ENCODE peak calls at places on chromosomes 6 and 20, in five cellular contexts. One of them, this sample, is unnamed.
A peak's percentile ranks its signal among the peaks of the same experiment; 100 is the strongest.

GRCh38 chr6:13339863-13340635 is 11.7 kb upstream of the TBC1D7 start:
- DNase-seq in mesothelial cell of epicardium: no peak
- DNase-seq in cardiac fibroblast: no peak
- DNase-seq in hippocampal formation: no peak
- DNase-seq in ascending aorta: no peak
- DNase-seq in this sample: no peak

GRCh38 chr20:46057856-46058655 is 29.0 kb downstream of the SLC12A5 start:
- DNase-seq in mesothelial cell of epicardium: no peak
- DNase-seq in cardiac fibroblast: peak; percentile 50
- DNase-seq in hippocampal formation: peak; percentile 9
- DNase-seq in ascending aorta: peak; percentile 69
- DNase-seq in this sample: peak; percentile 60

GRCh38 chr6:157240059-157240959 is 83.0 kb downstream of the TMEM242 start:
- DNase-seq in mesothelial cell of epicardium: no peak
- DNase-seq in cardiac fibroblast: peak; percentile 36
- DNase-seq in hippocampal formation: no peak
- DNase-seq in ascending aorta: peak; percentile 94
- DNase-seq in this sample: no peak

GRCh38 chr20:24148372-24148771 is 159.8 kb upstream of the GGTLC1 start:
- DNase-seq in mesothelial cell of epicardium: no peak
- DNase-seq in cardiac fibroblast: no peak
- DNase-seq in hippocampal formation: no peak
- DNase-seq in ascending aorta: no peak
- DNase-seq in this sample: no peak

GRCh38 chr6:114085206-114085605 is 114.3 kb upstream of the HDAC2 start:
- DNase-seq in mesothelial cell of epicardium: no peak
- DNase-seq in cardiac fibroblast: no peak
- DNase-seq in hippocampal formation: no peak
- DNase-seq in ascending aorta: no peak
- DNase-seq in this sample: no peak

GRCh38 chr6:66896415-66896814 is 1189.4 kb upstream of the EYS start:
- DNase-seq in mesothelial cell of epicardium: no peak
- DNase-seq in cardiac fibroblast: no peak
- DNase-seq in hippocampal formation: no peak
- DNase-seq in ascending aorta: no peak
- DNase-seq in this sample: no peak

GRCh38 chr6:109429496-109429895 is 10.9 kb downstream of the PPIL6 start:
- DNase-seq in mesothelial cell of epicardium: no peak
- DNase-seq in cardiac fibroblast: no peak
- DNase-seq in hippocampal formation: no peak
- DNase-seq in ascending aorta: no peak
- DNase-seq in this sample: no peak

GRCh38 chr6:44177691-44178423 is 19.2 kb downstream of the CAPN11 start:
- DNase-seq in mesothelial cell of epicardium: no peak
- DNase-seq in cardiac fibroblast: peak; percentile 98
- DNase-seq in hippocampal formation: no peak
- DNase-seq in ascending aorta: peak; percentile 92
- DNase-seq in this sample: no peak

GRCh38 chr20:61042501-61043385 is 209.3 kb upstream of the CDH4 start:
- DNase-seq in mesothelial cell of epicardium: peak; percentile 9
- DNase-seq in cardiac fibroblast: no peak
- DNase-seq in hippocampal formation: peak; percentile 24
- DNase-seq in ascending aorta: no peak
- DNase-seq in this sample: no peak

GRCh38 chr6:1593286-1593957 is 16.3 kb upstream of the FOXC1 start:
- DNase-seq in mesothelial cell of epicardium: peak; percentile 31
- DNase-seq in cardiac fibroblast: no peak
- DNase-seq in hippocampal formation: no peak
- DNase-seq in ascending aorta: peak; percentile 39
- DNase-seq in this sample: no peak

GRCh38 chr6:36594029-36594815 is at the start of gene SRSF3:
- DNase-seq in mesothelial cell of epicardium: peak; percentile 94
- DNase-seq in cardiac fibroblast: peak; percentile 99
- DNase-seq in hippocampal formation: peak; percentile 99
- DNase-seq in ascending aorta: peak; percentile 97
- DNase-seq in this sample: peak; percentile 98

GRCh38 chr6:140576004-140576555 is 1201.6 kb upstream of the CITED2 start:
- DNase-seq in mesothelial cell of epicardium: no peak
- DNase-seq in cardiac fibroblast: no peak
- DNase-seq in hippocampal formation: no peak
- DNase-seq in ascending aorta: no peak
- DNase-seq in this sample: no peak

GRCh38 chr6:150142304-150142656 is 564 bp upstream of the PPP1R14C start:
- DNase-seq in mesothelial cell of epicardium: no peak
- DNase-seq in cardiac fibroblast: peak; percentile 43
- DNase-seq in hippocampal formation: no peak
- DNase-seq in ascending aorta: no peak
- DNase-seq in this sample: no peak